ENCODE peak calls at places on chromosomes 6 and 20, in six cellular contexts. One of them, this sample, is unnamed.

GRCh38 chr6:107361568-107362270 is 97.6 kb downstream of the PDSS2 start:
- DNase-seq in activated naive CD8-positive, alpha-beta T cell treated with anti-CD3 and anti-CD28 coated beads, Interleukin-2, amount 50 U/mL, for 24 hours: no peak
- DNase-seq in sciatic nerve: no peak
- DNase-seq in LoVo: no peak
- DNase-seq in psoas muscle: no peak
- DNase-seq in GM06990: no peak
- DNase-seq in this sample: no peak

GRCh38 chr6:131792091-131792496 is 15.7 kb upstream of the ENPP1 start:
- DNase-seq in activated naive CD8-positive, alpha-beta T cell treated with anti-CD3 and anti-CD28 coated beads, Interleukin-2, amount 50 U/mL, for 24 hours: peak
- DNase-seq in sciatic nerve: no peak
- DNase-seq in LoVo: no peak
- DNase-seq in psoas muscle: no peak
- DNase-seq in GM06990: no peak
- DNase-seq in this sample: no peak

GRCh38 chr20:41482647-41483552 is 116.3 kb upstream of the EMILIN3 start:
- DNase-seq in activated naive CD8-positive, alpha-beta T cell treated with anti-CD3 and anti-CD28 coated beads, Interleukin-2, amount 50 U/mL, for 24 hours: no peak
- DNase-seq in sciatic nerve: no peak
- DNase-seq in LoVo: no peak
- DNase-seq in psoas muscle: no peak
- DNase-seq in GM06990: no peak
- DNase-seq in this sample: no peak

GRCh38 chr6:24356310-24357035 is 1.4 kb downstream of the DCDC2 start:
- DNase-seq in activated naive CD8-positive, alpha-beta T cell treated with anti-CD3 and anti-CD28 coated beads, Interleukin-2, amount 50 U/mL, for 24 hours: no peak
- DNase-seq in sciatic nerve: no peak
- DNase-seq in LoVo: no peak
- DNase-seq in psoas muscle: no peak
- DNase-seq in GM06990: no peak
- DNase-seq in this sample: no peak

GRCh38 chr20:17646901-17647301 is 35.1 kb downstream of the RRBP1 start:
- DNase-seq in activated naive CD8-positive, alpha-beta T cell treated with anti-CD3 and anti-CD28 coated beads, Interleukin-2, amount 50 U/mL, for 24 hours: no peak
- DNase-seq in sciatic nerve: peak
- DNase-seq in LoVo: no peak
- DNase-seq in psoas muscle: peak
- DNase-seq in GM06990: no peak
- DNase-seq in this sample: no peak

GRCh38 chr6:25041676-25042598 is 106.2 kb upstream of the RIPOR2 start:
- DNase-seq in activated naive CD8-positive, alpha-beta T cell treated with anti-CD3 and anti-CD28 coated beads, Interleukin-2, amount 50 U/mL, for 24 hours: peak
- DNase-seq in sciatic nerve: no peak
- DNase-seq in LoVo: no peak
- DNase-seq in psoas muscle: no peak
- DNase-seq in GM06990: peak
- DNase-seq in this sample: peak

GRCh38 chr6:41713161-41713649 is 22.2 kb downstream of the TFEB start:
- DNase-seq in activated naive CD8-positive, alpha-beta T cell treated with anti-CD3 and anti-CD28 coated beads, Interleukin-2, amount 50 U/mL, for 24 hours: no peak
- DNase-seq in sciatic nerve: no peak
- DNase-seq in LoVo: no peak
- DNase-seq in psoas muscle: peak
- DNase-seq in GM06990: no peak
- DNase-seq in this sample: no peak

GRCh38 chr6:69933239-69933638 is 66.9 kb downstream of the COL19A1 start:
- DNase-seq in activated naive CD8-positive, alpha-beta T cell treated with anti-CD3 and anti-CD28 coated beads, Interleukin-2, amount 50 U/mL, for 24 hours: no peak
- DNase-seq in sciatic nerve: no peak
- DNase-seq in LoVo: no peak
- DNase-seq in psoas muscle: no peak
- DNase-seq in GM06990: no peak
- DNase-seq in this sample: no peak

GRCh38 chr6:38058022-38058421 is 238.5 kb downstream of the ZFAND3 start:
- DNase-seq in activated naive CD8-positive, alpha-beta T cell treated with anti-CD3 and anti-CD28 coated beads, Interleukin-2, amount 50 U/mL, for 24 hours: peak
- DNase-seq in sciatic nerve: no peak
- DNase-seq in LoVo: no peak
- DNase-seq in psoas muscle: no peak
- DNase-seq in GM06990: peak
- DNase-seq in this sample: no peak